ENCODE peak calls at places on chromosomes 1 and 21, in six cellular contexts. One of them, this sample, is unnamed.

GRCh38 chr1:21931171-21932093 is 5.7 kb downstream of the HSPG2 start:
- DNase-seq in GM23338: no peak
- DNase-seq in HepG2: peak; percentile 91
- DNase-seq in esophagus muscularis mucosa: no peak
- DNase-seq in vagina: no peak
- DNase-seq in spleen: peak; percentile 77
- DNase-seq in this sample: no peak

GRCh38 chr21:36079010-36079649 is 9.3 kb downstream of the CBR1 start:
- DNase-seq in GM23338: no peak
- DNase-seq in HepG2: no peak
- DNase-seq in esophagus muscularis mucosa: no peak
- DNase-seq in vagina: no peak
- DNase-seq in spleen: no peak
- DNase-seq in this sample: no peak

GRCh38 chr1:233844697-233845096 is 59.8 kb upstream of the SLC35F3 start:
- DNase-seq in GM23338: no peak
- DNase-seq in HepG2: no peak
- DNase-seq in esophagus muscularis mucosa: no peak
- DNase-seq in vagina: no peak
- DNase-seq in spleen: no peak
- DNase-seq in this sample: no peak

GRCh38 chr1:245987222-245987545 is 519.9 kb downstream of the SMYD3 start:
- DNase-seq in GM23338: no peak
- DNase-seq in HepG2: no peak
- DNase-seq in esophagus muscularis mucosa: no peak
- DNase-seq in vagina: no peak
- DNase-seq in spleen: no peak
- DNase-seq in this sample: no peak

GRCh38 chr1:3304692-3305091 is 149.8 kb upstream of the ARHGEF16 start:
- DNase-seq in GM23338: no peak
- DNase-seq in HepG2: no peak
- DNase-seq in esophagus muscularis mucosa: no peak
- DNase-seq in vagina: no peak
- DNase-seq in spleen: no peak
- DNase-seq in this sample: no peak

GRCh38 chr1:110385369-110385768 is 5.5 kb downstream of the SLC16A4 start:
- DNase-seq in GM23338: no peak
- DNase-seq in HepG2: no peak
- DNase-seq in esophagus muscularis mucosa: no peak
- DNase-seq in vagina: no peak
- DNase-seq in spleen: no peak
- DNase-seq in this sample: no peak

GRCh38 chr1:169528214-169529067 is 42.7 kb upstream of the SLC19A2 start:
- DNase-seq in GM23338: peak; percentile 10
- DNase-seq in HepG2: no peak
- DNase-seq in esophagus muscularis mucosa: no peak
- DNase-seq in vagina: no peak
- DNase-seq in spleen: no peak
- DNase-seq in this sample: no peak

GRCh38 chr1:31639543-31639942 is 5.1 kb downstream of the PEF1 start:
- DNase-seq in GM23338: no peak
- DNase-seq in HepG2: no peak
- DNase-seq in esophagus muscularis mucosa: no peak
- DNase-seq in vagina: no peak
- DNase-seq in spleen: no peak
- DNase-seq in this sample: no peak

GRCh38 chr21:38798481-38798882 is 7.2 kb upstream of the ETS2 start:
- DNase-seq in GM23338: no peak
- DNase-seq in HepG2: no peak
- DNase-seq in esophagus muscularis mucosa: no peak
- DNase-seq in vagina: no peak
- DNase-seq in spleen: no peak
- DNase-seq in this sample: no peak

GRCh38 chr1:58857673-58858343 is 74.0 kb upstream of the JUN start:
- DNase-seq in GM23338: no peak
- DNase-seq in HepG2: no peak
- DNase-seq in esophagus muscularis mucosa: no peak
- DNase-seq in vagina: no peak
- DNase-seq in spleen: no peak
- DNase-seq in this sample: no peak

GRCh38 chr1:247360991-247361721 is 29.5 kb upstream of the ZNF496 start:
- DNase-seq in GM23338: no peak
- DNase-seq in HepG2: no peak
- DNase-seq in esophagus muscularis mucosa: no peak
- DNase-seq in vagina: no peak
- DNase-seq in spleen: no peak
- DNase-seq in this sample: no peak

GRCh38 chr1:4636186-4636585 is 18.2 kb upstream of the AJAP1 start:
- DNase-seq in GM23338: no peak
- DNase-seq in HepG2: no peak
- DNase-seq in esophagus muscularis mucosa: no peak
- DNase-seq in vagina: no peak
- DNase-seq in spleen: peak; percentile 67
- DNase-seq in this sample: no peak

GRCh38 chr1:56715161-56715560 is 70.0 kb downstream of the PRKAA2 start:
- DNase-seq in GM23338: no peak
- DNase-seq in HepG2: no peak
- DNase-seq in esophagus muscularis mucosa: no peak
- DNase-seq in vagina: no peak
- DNase-seq in spleen: no peak
- DNase-seq in this sample: no peak

GRCh38 chr1:212030936-212031528 is 4.3 kb downstream of the INTS7 start:
- DNase-seq in GM23338: no peak
- DNase-seq in HepG2: peak; percentile 83
- DNase-seq in esophagus muscularis mucosa: no peak
- DNase-seq in vagina: no peak
- DNase-seq in spleen: no peak
- DNase-seq in this sample: no peak

GRCh38 chr1:91501527-91501859 is 842 bp downstream of the CDC7 start:
- DNase-seq in GM23338: peak; percentile 70
- DNase-seq in HepG2: no peak
- DNase-seq in esophagus muscularis mucosa: no peak
- DNase-seq in vagina: no peak
- DNase-seq in spleen: no peak
- DNase-seq in this sample: no peak

GRCh38 chr1:30120268-30121000 is 603.0 kb downstream of the MATN1 start:
- DNase-seq in GM23338: no peak
- DNase-seq in HepG2: no peak
- DNase-seq in esophagus muscularis mucosa: no peak
- DNase-seq in vagina: no peak
- DNase-seq in spleen: no peak
- DNase-seq in this sample: no peak

GRCh38 chr1:155455588-155456195 is 106.9 kb downstream of the ASH1L start:
- DNase-seq in GM23338: no peak
- DNase-seq in HepG2: no peak
- DNase-seq in esophagus muscularis mucosa: no peak
- DNase-seq in vagina: no peak
- DNase-seq in spleen: no peak
- DNase-seq in this sample: no peak

GRCh38 chr1:38541223-38541622 is 318.3 kb downstream of the RRAGC start:
- DNase-seq in GM23338: no peak
- DNase-seq in HepG2: no peak
- DNase-seq in esophagus muscularis mucosa: no peak
- DNase-seq in vagina: no peak
- DNase-seq in spleen: no peak
- DNase-seq in this sample: no peak

GRCh38 chr1:7827134-7827955 is 25.5 kb downstream of the UTS2 start:
- DNase-seq in GM23338: peak; percentile 6
- DNase-seq in HepG2: no peak
- DNase-seq in esophagus muscularis mucosa: no peak
- DNase-seq in vagina: no peak
- DNase-seq in spleen: no peak
- DNase-seq in this sample: no peak

GRCh38 chr1:158013840-158014520 is 20.5 kb downstream of the KIRREL1 start:
- DNase-seq in GM23338: peak; percentile 82
- DNase-seq in HepG2: no peak
- DNase-seq in esophagus muscularis mucosa: no peak
- DNase-seq in vagina: no peak
- DNase-seq in spleen: no peak
- DNase-seq in this sample: no peak

GRCh38 chr1:182193908-182194550 is 132.5 kb upstream of the ZNF648 start:
- DNase-seq in GM23338: no peak
- DNase-seq in HepG2: no peak
- DNase-seq in esophagus muscularis mucosa: no peak
- DNase-seq in vagina: no peak
- DNase-seq in spleen: peak; percentile 79
- DNase-seq in this sample: no peak

GRCh38 chr1:22763479-22764200 is 53.0 kb downstream of the EPHB2 start:
- DNase-seq in GM23338: no peak
- DNase-seq in HepG2: no peak
- DNase-seq in esophagus muscularis mucosa: no peak
- DNase-seq in vagina: no peak
- DNase-seq in spleen: no peak
- DNase-seq in this sample: no peak

GRCh38 chr1:87963566-87963965 is 634.9 kb downstream of the LMO4 start:
- DNase-seq in GM23338: no peak
- DNase-seq in HepG2: no peak
- DNase-seq in esophagus muscularis mucosa: no peak
- DNase-seq in vagina: no peak
- DNase-seq in spleen: no peak
- DNase-seq in this sample: no peak

GRCh38 chr1:174769961-174770549 is 229.7 kb upstream of the CACYBP start:
- DNase-seq in GM23338: peak; percentile 77
- DNase-seq in HepG2: peak; percentile 49
- DNase-seq in esophagus muscularis mucosa: no peak
- DNase-seq in vagina: no peak
- DNase-seq in spleen: no peak
- DNase-seq in this sample: no peak

GRCh38 chr1:167492509-167492910 is 25.8 kb downstream of the CD247 start:
- DNase-seq in GM23338: no peak
- DNase-seq in HepG2: no peak
- DNase-seq in esophagus muscularis mucosa: no peak
- DNase-seq in vagina: no peak
- DNase-seq in spleen: no peak
- DNase-seq in this sample: no peak

GRCh38 chr1:173507205-173507846 is 30.2 kb downstream of the PRDX6 start:
- DNase-seq in GM23338: peak; percentile 46
- DNase-seq in HepG2: no peak
- DNase-seq in esophagus muscularis mucosa: no peak
- DNase-seq in vagina: no peak
- DNase-seq in spleen: no peak
- DNase-seq in this sample: no peak

GRCh38 chr1:147579532-147580199 is 38.4 kb downstream of the BCL9 start:
- DNase-seq in GM23338: no peak
- DNase-seq in HepG2: peak; percentile 73
- DNase-seq in esophagus muscularis mucosa: no peak
- DNase-seq in vagina: no peak
- DNase-seq in spleen: no peak
- DNase-seq in this sample: no peak

GRCh38 chr1:64505232-64505943 is 35.5 kb downstream of the CACHD1 start:
- DNase-seq in GM23338: peak; percentile 86
- DNase-seq in HepG2: no peak
- DNase-seq in esophagus muscularis mucosa: no peak
- DNase-seq in vagina: no peak
- DNase-seq in spleen: peak; percentile 85
- DNase-seq in this sample: no peak

GRCh38 chr1:32695098-32695904 is 7.3 kb downstream of the SYNC start:
- DNase-seq in GM23338: no peak
- DNase-seq in HepG2: peak; percentile 81
- DNase-seq in esophagus muscularis mucosa: no peak
- DNase-seq in vagina: no peak
- DNase-seq in spleen: peak; percentile 86
- DNase-seq in this sample: no peak

GRCh38 chr1:177983087-177983823 is 13.4 kb upstream of the SEC16B start:
- DNase-seq in GM23338: no peak
- DNase-seq in HepG2: no peak
- DNase-seq in esophagus muscularis mucosa: no peak
- DNase-seq in vagina: no peak
- DNase-seq in spleen: no peak
- DNase-seq in this sample: no peak

GRCh38 chr1:19606817-19607706 is 37.0 kb upstream of the NBL1 start:
- DNase-seq in GM23338: no peak
- DNase-seq in HepG2: no peak
- DNase-seq in esophagus muscularis mucosa: no peak
- DNase-seq in vagina: no peak
- DNase-seq in spleen: no peak
- DNase-seq in this sample: no peak

GRCh38 chr1:67138813-67139539 is 4.2 kb upstream of the C1orf141 start:
- DNase-seq in GM23338: no peak
- DNase-seq in HepG2: peak; percentile 16
- DNase-seq in esophagus muscularis mucosa: no peak
- DNase-seq in vagina: no peak
- DNase-seq in spleen: no peak
- DNase-seq in this sample: no peak

GRCh38 chr1:54640863-54641836 is at the start of gene MROH7:
- DNase-seq in GM23338: no peak
- DNase-seq in HepG2: no peak
- DNase-seq in esophagus muscularis mucosa: no peak
- DNase-seq in vagina: no peak
- DNase-seq in spleen: no peak
- DNase-seq in this sample: no peak
- H3K4me3 ChIP-seq in GM23338: no peak within 1 kb of the TSS
- H3K4me3 ChIP-seq in HepG2: no peak within 1 kb of the TSS
- H3K4me3 ChIP-seq in esophagus muscularis mucosa: no peak within 1 kb of the TSS
- H3K4me3 ChIP-seq in vagina: no peak within 1 kb of the TSS
- H3K4me3 ChIP-seq in spleen: no peak within 1 kb of the TSS
- H3K4me3 ChIP-seq in this sample: no peak within 1 kb of the TSS

DNA sequence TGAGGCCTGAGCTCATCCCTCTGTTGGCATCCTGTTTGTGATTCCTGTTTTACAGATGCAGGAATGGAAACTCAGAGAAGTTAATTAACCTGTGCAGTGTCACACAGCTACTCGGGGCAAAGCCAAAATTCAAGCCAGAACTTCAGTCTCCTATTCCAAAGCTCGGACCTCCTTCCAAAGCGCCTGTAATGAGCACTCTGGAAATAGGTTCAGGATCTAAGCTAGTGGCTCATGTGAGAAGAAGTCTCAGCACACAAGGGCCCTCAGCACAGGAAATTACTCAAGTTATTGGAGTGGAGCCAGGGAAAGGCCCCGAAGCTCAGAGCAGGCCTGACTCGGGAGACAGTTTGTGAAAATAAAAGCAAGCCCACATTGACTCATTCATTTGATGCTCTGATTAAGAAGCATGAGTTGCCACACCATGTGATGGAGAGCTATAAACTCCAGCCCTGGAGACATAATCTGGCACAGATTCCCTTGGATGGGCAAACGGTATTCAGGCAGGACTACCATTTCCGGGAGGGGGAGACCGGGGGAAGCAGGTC is 50.6 kb upstream of the LYST start:
- DNase-seq in GM23338: no peak
- DNase-seq in HepG2: no peak
- DNase-seq in esophagus muscularis mucosa: peak; percentile 94
- DNase-seq in vagina: no peak
- DNase-seq in spleen: no peak
- DNase-seq in this sample: peak; percentile 89
- TF ChIP-seq POLR2AphosphoS5 in GM23338: no peak
- TF ChIP-seq POLR2AphosphoS5 in HepG2: no peak
- TF ChIP-seq POLR2AphosphoS5 in esophagus muscularis mucosa: peak; percentile 68
- TF ChIP-seq POLR2AphosphoS5 in vagina: peak; percentile 100
- TF ChIP-seq POLR2AphosphoS5 in spleen: peak; percentile 83
- TF ChIP-seq POLR2AphosphoS5 in this sample: peak; percentile 94

GRCh38 chr1:202860744-202861419 is 28.1 kb downstream of the RABIF start:
- DNase-seq in GM23338: peak; percentile 97
- DNase-seq in HepG2: peak; percentile 83
- DNase-seq in esophagus muscularis mucosa: no peak
- DNase-seq in vagina: no peak
- DNase-seq in spleen: peak; percentile 80
- DNase-seq in this sample: peak; percentile 90
- H3K4me1 ChIP-seq in GM23338: peaks cover 22% of the 10 kb centered on the region
- H3K4me1 ChIP-seq in HepG2: peaks cover 66% of the 10 kb centered on the region
- H3K4me1 ChIP-seq in esophagus muscularis mucosa: peaks cover 18% of the 10 kb centered on the region
- H3K4me1 ChIP-seq in vagina: peaks cover 15% of the 10 kb centered on the region
- H3K4me1 ChIP-seq in spleen: peaks cover 34% of the 10 kb centered on the region
- H3K4me1 ChIP-seq in this sample: peaks cover 4% of the 10 kb centered on the region

GRCh38 chr1:63330331-63330916 is 8.1 kb downstream of the FOXD3 start:
- DNase-seq in GM23338: peak; percentile 79
- DNase-seq in HepG2: no peak
- DNase-seq in esophagus muscularis mucosa: no peak
- DNase-seq in vagina: no peak
- DNase-seq in spleen: no peak
- DNase-seq in this sample: no peak
- H3K4me3 ChIP-seq in GM23338: peak overlapping the region; percentile 54
- H3K4me3 ChIP-seq in HepG2: no peak overlapping the region
- H3K4me3 ChIP-seq in esophagus muscularis mucosa: peak overlapping the region; percentile 6
- H3K4me3 ChIP-seq in vagina: no peak overlapping the region
- H3K4me3 ChIP-seq in spleen: peak overlapping the region; percentile 33
- H3K4me3 ChIP-seq in this sample: no peak overlapping the region

This sample was measured in prostate gland.